ENCODE peak calls at places on chromosome 9, in five cellular contexts. C, I, Z, Q and Y are unnamed samples.

GRCh38 chr9:77673912-77674791 is 26.0 kb upstream of the GNA14 start:
- DNase-seq in I (no peak), Z (no peak), Q (no peak), C (no peak), Y (no peak)

GRCh38 chr9:36100532-36100931 is 36.0 kb upstream of the GLIPR2 start:
- DNase-seq in Z (peak; percentile 49), C (no peak), Q (no peak), I (no peak), Y (no peak)

GRCh38 chr9:134099123-134099761 is 31.4 kb upstream of the BRD3 start:
- DNase-seq in Q (peak; percentile 75), Z (peak; percentile 29), I (peak; percentile 48), C (peak; percentile 74), Y (peak; percentile 42)

GRCh38 chr9:32881948-32882347 is 98.6 kb downstream of the TMEM215 start:
- DNase-seq in Q (no peak), C (no peak), Z (no peak), I (no peak), Y (no peak)

GRCh38 chr9:37410969-37411785 is 11.3 kb upstream of the GRHPR start:
- DNase-seq in Z (peak; percentile 36), I (peak; percentile 51), C (peak; percentile 71), Q (no peak), Y (no peak)

GRCh38 chr9:83646500-83647239 is 23.7 kb downstream of the IDNK start:
- DNase-seq in Z (no peak), C (no peak), I (peak; percentile 90), Q (no peak), Y (no peak)

GRCh38 chr9:134189475-134190231 is 25.3 kb upstream of the RNU6ATAC start:
- DNase-seq in C (peak; percentile 43), I (no peak), Q (no peak), Z (no peak), Y (no peak)

GRCh38 chr9:110148384-110148783 is 59.6 kb downstream of the C9orf152 start:
- DNase-seq in Z (no peak), Q (no peak), I (no peak), C (no peak), Y (no peak)

GRCh38 chr9:99189887-99190596 is 31.7 kb downstream of the ALG2 start:
- DNase-seq in C (no peak), Z (no peak), Q (no peak), I (no peak), Y (no peak)

GRCh38 chr9:126524353-126525077 is 89.2 kb upstream of the LMX1B start:
- DNase-seq in C (no peak), Q (no peak), Z (no peak), I (no peak), Y (no peak)

GRCh38 chr9:102360846-102361245 is 622.4 kb upstream of the GRIN3A start:
- DNase-seq in C (no peak), Z (no peak), I (no peak), Q (no peak), Y (no peak)

GRCh38 chr9:5838884-5839571 is 6.1 kb upstream of the ERMP1 start:
- DNase-seq in Z (no peak), C (peak; percentile 52), Q (peak; percentile 88), I (no peak), Y (peak; percentile 84)

GRCh38 chr9:91643474-91644102 is 220.0 kb upstream of the NFIL3 start:
- DNase-seq in I (no peak), Q (no peak), C (no peak), Z (no peak), Y (no peak)

GRCh38 chr9:86368871-86369521 is 14.8 kb upstream of the TUT7 start:
- DNase-seq in Z (no peak), C (no peak), I (no peak), Q (peak; percentile 72), Y (peak; percentile 24)

GRCh38 chr9:91933556-91934352 is 16.3 kb downstream of the ROR2 start:
- DNase-seq in Q (no peak), C (no peak), Z (no peak), I (peak; percentile 30), Y (no peak)

GRCh38 chr9:74887041-74887980 is at the start of gene TRPM6:
- DNase-seq in Z (peak; percentile 66), Q (peak; percentile 24), C (no peak), I (peak; percentile 77), Y (peak; percentile 86)
- TF ChIP-seq EZH2 in Z (no peak), Q (peak; percentile 26), C (no peak), I (no peak), Y (no peak)

DNA sequence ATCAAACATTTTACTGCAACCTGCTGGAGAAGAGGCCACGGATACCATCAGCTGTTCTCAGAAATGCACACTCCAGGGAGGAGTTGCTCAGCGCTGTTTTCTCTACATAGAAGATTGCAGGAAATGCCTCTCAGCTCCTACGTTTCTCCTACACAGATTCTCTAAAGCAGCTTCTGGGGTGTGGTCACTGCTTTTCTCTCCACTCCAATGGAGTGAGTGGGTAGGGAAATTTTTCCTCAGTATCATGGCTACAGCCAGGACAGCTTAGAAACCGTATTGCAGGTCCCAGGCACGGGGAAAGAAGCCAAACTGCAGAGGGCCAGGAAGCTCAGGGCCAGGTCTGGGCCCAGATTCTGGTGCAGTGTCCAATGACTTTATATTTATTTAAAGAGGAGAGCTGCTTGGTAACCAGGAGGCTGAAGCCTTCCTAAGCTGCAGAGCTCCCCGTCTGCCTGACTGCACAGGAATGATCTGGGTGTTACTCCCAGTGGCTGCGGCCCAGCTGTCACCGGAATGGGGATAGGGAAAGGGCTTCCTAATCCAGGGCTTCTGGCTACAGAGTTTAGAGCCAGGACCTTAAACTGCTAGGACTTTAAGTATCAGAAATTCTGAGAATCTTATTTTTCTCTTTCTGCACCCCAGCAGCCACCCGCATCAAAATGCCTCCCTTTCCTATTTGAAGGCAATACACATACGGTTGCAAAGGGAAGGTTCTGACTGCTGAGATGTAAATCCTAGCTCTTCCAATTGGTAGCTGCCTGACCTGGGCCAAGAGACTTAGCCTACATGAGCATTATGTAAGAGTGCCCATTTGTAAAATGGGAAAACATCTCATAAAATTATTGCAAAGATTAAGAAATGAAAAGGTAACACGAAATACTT is 1.4 kb upstream of the SPTAN1 start:
- DNase-seq in C (no peak), Z (peak; percentile 88), Q (no peak), I (no peak), Y (peak; percentile 16)
- H3K4me3 ChIP-seq in C (no peak overlapping the region), Z (peak overlapping the region; percentile 94), Q (peak overlapping the region; percentile 70), I (peak overlapping the region; percentile 95), Y (peak overlapping the region; percentile 48)

GRCh38 chr9:1052119-1052907 is 2.2 kb downstream of the DMRT2 start:
- DNase-seq in Q (no peak), C (no peak), I (no peak), Z (no peak), Y (no peak)

GRCh38 chr9:1051286-1052118 is 1.3 kb downstream of the DMRT2 start:
- DNase-seq in Z (peak; percentile 67), Q (no peak), I (no peak), C (no peak), Y (peak; percentile 24)

GRCh38 chr9:1049641-1050040 is 516 bp upstream of the DMRT2 start:
- DNase-seq in Q (no peak), I (no peak), Z (no peak), C (no peak), Y (no peak)

GRCh38 chr9:1048853-1049252 is 1.3 kb upstream of the DMRT2 start:
- DNase-seq in C (no peak), I (no peak), Z (no peak), Q (no peak), Y (no peak)

GRCh38 chr9:1050125-1050895 is at the start of gene DMRT2:
- DNase-seq in I (peak; percentile 63), Z (no peak), Q (no peak), C (peak; percentile 35), Y (no peak)
- TF ChIP-seq EZH2 in I (peak; percentile 80), Z (no peak), Q (no peak), C (no peak), Y (no peak)

GRCh38 chr9:106933470-106933869 is 70.5 kb downstream of the ZNF462 start:
- DNase-seq in Z (no peak), Q (no peak), C (no peak), I (no peak), Y (no peak)

GRCh38 chr9:106932178-106932577 is 69.2 kb downstream of the ZNF462 start:
- DNase-seq in Z (no peak), Q (no peak), C (no peak), I (no peak), Y (no peak)

GRCh38 chr9:106932675-106933074 is 69.7 kb downstream of the ZNF462 start:
- DNase-seq in I (no peak), C (no peak), Q (no peak), Z (no peak), Y (no peak)

GRCh38 chr9:106934831-106935230 is 71.9 kb downstream of the ZNF462 start:
- DNase-seq in Q (no peak), C (no peak), Z (no peak), I (no peak), Y (no peak)

DNA sequence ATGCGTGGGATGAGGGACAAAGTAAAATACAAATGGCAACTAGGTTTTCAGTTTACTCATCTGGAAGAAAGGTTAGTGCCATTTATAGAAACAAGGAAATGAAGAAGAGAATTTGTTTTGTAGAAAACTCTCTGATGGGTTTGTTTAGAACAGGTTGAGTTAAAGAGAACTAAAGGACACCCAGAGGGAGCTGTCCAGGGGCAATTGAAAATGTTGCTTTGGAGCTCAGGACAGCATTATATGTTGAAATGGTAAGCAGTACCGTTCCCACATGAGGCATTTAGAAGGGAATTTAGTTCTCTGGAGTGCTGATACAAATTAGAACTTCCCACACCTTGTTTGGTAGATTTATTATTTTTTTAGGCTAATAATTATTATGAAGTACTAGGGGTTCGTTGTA is 71.5 kb downstream of the ZNF462 start:
- DNase-seq in Z (no peak), I (no peak), C (no peak), Q (no peak), Y (no peak)
- H3K4me3 ChIP-seq in Z (no peak overlapping the region), I (no peak overlapping the region), C (no peak overlapping the region), Q (no peak overlapping the region), Y (no peak overlapping the region)

GRCh38 chr9:131546336-131547084 is 1.2 kb downstream of the PRRT1B start:
- DNase-seq in Q (peak; percentile 56), I (peak; percentile 33), C (no peak), Z (no peak), Y (no peak)
- TF ChIP-seq EZH2 in Q (no peak), I (no peak), C (no peak), Z (no peak), Y (no peak)

GRCh38 chr9:121289554-121290370 is 21.8 kb downstream of the GSN start:
- DNase-seq in Z (no peak), Q (no peak), I (no peak), C (no peak), Y (no peak)
- H3K4me3 ChIP-seq in Z (peak overlapping the region; percentile 28), Q (no peak overlapping the region), I (no peak overlapping the region), C (no peak overlapping the region), Y (no peak overlapping the region)